ENCODE peak calls at places on chromosomes 4 and X, in ten cellular contexts. M is cardiac muscle cell, C is HCT116, N is WERI-Rb-1, I is AG04450, X is AG09309, B is mesothelial cell of epicardium, W is endothelial cell of umbilical vein, J is lower lobe of right lung, U is stomach. T is an unnamed sample.

GRCh38 chr4:48484494-48485168 is 1.5 kb downstream of the SLC10A4 start:
- DNase-seq in M (no peak), C (no peak), N (no peak), I (no peak), X (no peak), B (no peak), W (no peak), J (no peak), U (no peak), T (no peak)

GRCh38 chrX:19672211-19672814 is 157.0 kb upstream of the MAP3K15 start:
- DNase-seq in M (no peak), C (no peak), N (no peak), I (no peak), X (no peak), B (no peak), W (no peak), J (no peak), U (no peak), T (peak; percentile 15)

GRCh38 chr4:7909463-7909862 is 30.2 kb downstream of the AFAP1 start:
- DNase-seq in M (no peak), C (no peak), N (no peak), I (no peak), X (no peak), B (no peak), W (no peak), J (no peak), U (no peak), T (no peak)

GRCh38 chr4:175308236-175308635 is 390.1 kb downstream of the ADAM29 start:
- DNase-seq in M (no peak), C (peak; percentile 15), N (no peak), I (peak; percentile 1), X (no peak), B (no peak), W (no peak), J (no peak), U (no peak), T (no peak)

GRCh38 chrX:153727108-153727931 is 2.7 kb downstream of the ABCD1 start:
- DNase-seq in M (no peak), C (no peak), N (no peak), I (no peak), X (no peak), B (no peak), W (peak; percentile 28), J (peak; percentile 56), U (peak; percentile 78), T (peak; percentile 18)

GRCh38 chrX:2894885-2895292 is 34.2 kb downstream of the ARSD start:
- DNase-seq in M (peak; percentile 55), C (no peak), N (no peak), I (peak; percentile 4), X (peak; percentile 13), B (peak; percentile 79), W (no peak), J (no peak), U (peak; percentile 85), T (peak; percentile 54)

GRCh38 chrX:7546551-7547080 is 296.4 kb upstream of the VCX start:
- DNase-seq in M (no peak), C (no peak), N (no peak), I (no peak), X (no peak), B (no peak), W (no peak), J (no peak), U (no peak), T (no peak)

GRCh38 chr4:40916880-40917279 is 167.1 kb downstream of the NSUN7 start:
- DNase-seq in M (peak; percentile 67), C (peak; percentile 37), N (peak; percentile 83), I (no peak), X (no peak), B (no peak), W (peak; percentile 42), J (peak; percentile 67), U (peak; percentile 42), T (peak; percentile 51)

GRCh38 chr4:66574145-66574978 is 904.1 kb upstream of the EPHA5 start:
- DNase-seq in M (no peak), C (no peak), N (no peak), I (no peak), X (peak; percentile 66), B (no peak), W (no peak), J (no peak), U (no peak), T (no peak)

GRCh38 chr4:144788469-144788868 is 142.5 kb downstream of the HHIP start:
- DNase-seq in M (no peak), C (no peak), N (no peak), I (no peak), X (no peak), B (no peak), W (no peak), J (no peak), U (no peak), T (no peak)

GRCh38 chr4:183765121-183765990 is 106.3 kb downstream of the TRAPPC11 start:
- DNase-seq in M (no peak), C (no peak), N (no peak), I (no peak), X (no peak), B (no peak), W (peak; percentile 22), J (no peak), U (no peak), T (no peak)

GRCh38 chr4:75844151-75844662 is 58.0 kb downstream of the PPEF2 start:
- DNase-seq in M (no peak), C (no peak), N (no peak), I (peak; percentile 88), X (peak; percentile 86), B (no peak), W (peak; percentile 14), J (no peak), U (no peak), T (peak; percentile 18)

GRCh38 chrX:109774706-109775105 is 41.6 kb upstream of the ACSL4 start:
- DNase-seq in M (no peak), C (no peak), N (no peak), I (peak; percentile 20), X (peak; percentile 23), B (no peak), W (no peak), J (no peak), U (no peak), T (no peak)

GRCh38 chr4:20624783-20625364 is 75.4 kb upstream of the PACRGL start:
- DNase-seq in M (peak; percentile 39), C (no peak), N (no peak), I (no peak), X (no peak), B (no peak), W (peak; percentile 38), J (no peak), U (no peak), T (no peak)

GRCh38 chr4:11073621-11074051 is 355.1 kb downstream of the HS3ST1 start:
- DNase-seq in M (no peak), C (no peak), N (no peak), I (no peak), X (no peak), B (no peak), W (no peak), J (no peak), U (no peak), T (no peak)

DNA sequence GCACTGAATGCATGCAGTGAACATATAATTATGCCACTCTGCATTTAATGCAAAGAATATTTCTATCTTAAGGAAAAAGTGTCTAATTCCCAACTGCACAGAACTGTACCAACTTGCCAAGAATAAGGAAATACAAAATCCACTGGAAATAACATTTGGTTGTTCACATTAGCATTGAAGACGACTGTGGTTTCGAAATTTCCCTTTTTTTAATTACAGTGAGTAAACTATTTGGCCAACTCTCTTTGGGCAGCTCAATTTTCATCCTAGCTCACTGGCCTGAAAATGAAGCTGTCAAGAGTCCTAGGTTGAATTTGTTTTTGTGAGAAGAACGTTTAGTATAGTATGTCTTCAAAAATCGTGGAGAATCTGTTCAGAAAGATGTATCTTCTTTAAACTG is 81.6 kb upstream of the MID1 start:
- DNase-seq in M (no peak), C (no peak), N (no peak), I (no peak), X (no peak), B (no peak), W (no peak), J (no peak), U (no peak), T (no peak)
- TF ChIP-seq CTCF in M (no peak), C (no peak), N (no peak), I (no peak), X (no peak), B (no peak), W (no peak), J (no peak), U (no peak), T (no peak)

GRCh38 chr4:162499478-162499877 is 335.7 kb upstream of the FSTL5 start:
- DNase-seq in M (no peak), C (no peak), N (no peak), I (no peak), X (no peak), B (no peak), W (no peak), J (no peak), U (no peak), T (no peak)
- TF ChIP-seq CTCF in M (peak; percentile 32), C (no peak), N (no peak), I (peak; percentile 25), X (peak; percentile 24), B (peak; percentile 39), W (no peak), J (peak; percentile 25), U (no peak), T (no peak)

GRCh38 chrX:150476183-150476699 is 92.2 kb upstream of the MTM1 start:
- DNase-seq in M (no peak), C (no peak), N (no peak), I (peak; percentile 16), X (peak; percentile 11), B (no peak), W (no peak), J (no peak), U (no peak), T (no peak)
- TF ChIP-seq CTCF in M (no peak), C (no peak), N (no peak), I (no peak), X (no peak), B (no peak), W (no peak), J (no peak), U (no peak), T (no peak)

GRCh38 chr4:87088188-87088587 is 132.2 kb downstream of the KLHL8 start:
- DNase-seq in M (no peak), C (no peak), N (no peak), I (no peak), X (no peak), B (no peak), W (no peak), J (no peak), U (no peak), T (no peak)

GRCh38 chr4:87089368-87089767 is 131.1 kb downstream of the KLHL8 start:
- DNase-seq in M (no peak), C (no peak), N (no peak), I (no peak), X (no peak), B (no peak), W (peak; percentile 70), J (no peak), U (no peak), T (no peak)

GRCh38 chr4:87090305-87090704 is 130.1 kb downstream of the KLHL8 start:
- DNase-seq in M (no peak), C (no peak), N (no peak), I (no peak), X (no peak), B (no peak), W (no peak), J (no peak), U (no peak), T (no peak)

GRCh38 chr4:87087015-87087920 is 133.2 kb downstream of the KLHL8 start:
- DNase-seq in M (no peak), C (no peak), N (no peak), I (no peak), X (no peak), B (no peak), W (no peak), J (no peak), U (no peak), T (no peak)

GRCh38 chr4:87086143-87086805 is 134.1 kb downstream of the KLHL8 start:
- DNase-seq in M (no peak), C (no peak), N (no peak), I (no peak), X (no peak), B (no peak), W (no peak), J (no peak), U (no peak), T (no peak)
- TF ChIP-seq CTCF in M (no peak), C (no peak), N (no peak), I (no peak), X (no peak), B (no peak), W (no peak), J (no peak), U (no peak), T (no peak)